ENCODE peak calls at places on chromosomes 11 and 22, in eight cellular contexts. One of them, this sample, is unnamed.

GRCh38 chr11:120917536-120918239 is 106.2 kb upstream of the TBCEL start:
- DNase-seq in psoas muscle: no peak
- DNase-seq in kidney: peak; percentile 19
- DNase-seq in uterus: no peak
- DNase-seq in endothelial cell of umbilical vein: no peak
- DNase-seq in A549: no peak
- DNase-seq in epithelial cell of proximal tubule: no peak
- DNase-seq in AG09309: no peak
- DNase-seq in this sample: no peak

GRCh38 chr11:19345848-19346681 is 105.3 kb upstream of the E2F8 start:
- DNase-seq in uterus: no peak
- DNase-seq in endothelial cell of umbilical vein: peak; percentile 65
- DNase-seq in psoas muscle: peak; percentile 56
- DNase-seq in A549: peak; percentile 7
- DNase-seq in AG09309: no peak
- DNase-seq in kidney: peak; percentile 80
- DNase-seq in epithelial cell of proximal tubule: no peak
- DNase-seq in this sample: no peak

GRCh38 chr11:46183819-46184218 is 62.6 kb upstream of the PHF21A start:
- DNase-seq in endothelial cell of umbilical vein: no peak
- DNase-seq in psoas muscle: no peak
- DNase-seq in uterus: no peak
- DNase-seq in kidney: no peak
- DNase-seq in epithelial cell of proximal tubule: no peak
- DNase-seq in AG09309: no peak
- DNase-seq in A549: no peak
- DNase-seq in this sample: no peak

GRCh38 chr11:111120221-111120620 is 125.3 kb upstream of the POU2AF2 start:
- DNase-seq in endothelial cell of umbilical vein: no peak
- DNase-seq in psoas muscle: peak; percentile 70
- DNase-seq in AG09309: no peak
- DNase-seq in epithelial cell of proximal tubule: no peak
- DNase-seq in uterus: no peak
- DNase-seq in kidney: no peak
- DNase-seq in A549: no peak
- DNase-seq in this sample: no peak

GRCh38 chr11:91263698-91264097 is 960.9 kb upstream of the FAT3 start:
- DNase-seq in epithelial cell of proximal tubule: no peak
- DNase-seq in endothelial cell of umbilical vein: no peak
- DNase-seq in uterus: no peak
- DNase-seq in kidney: no peak
- DNase-seq in A549: no peak
- DNase-seq in psoas muscle: no peak
- DNase-seq in AG09309: no peak
- DNase-seq in this sample: no peak

GRCh38 chr11:66323684-66324083 is 6.8 kb upstream of the CD248 start:
- DNase-seq in uterus: no peak
- DNase-seq in kidney: no peak
- DNase-seq in endothelial cell of umbilical vein: no peak
- DNase-seq in epithelial cell of proximal tubule: no peak
- DNase-seq in A549: no peak
- DNase-seq in AG09309: no peak
- DNase-seq in psoas muscle: no peak
- DNase-seq in this sample: no peak

GRCh38 chr22:46119729-46120419 is 30.5 kb upstream of the PPARA start:
- DNase-seq in psoas muscle: peak; percentile 84
- DNase-seq in AG09309: peak; percentile 53
- DNase-seq in A549: peak; percentile 12
- DNase-seq in kidney: peak; percentile 90
- DNase-seq in uterus: peak; percentile 73
- DNase-seq in endothelial cell of umbilical vein: no peak
- DNase-seq in epithelial cell of proximal tubule: no peak
- DNase-seq in this sample: no peak

GRCh38 chr11:2419638-2420501 is 19.3 kb downstream of the TSSC4 start:
- DNase-seq in uterus: peak; percentile 80
- DNase-seq in endothelial cell of umbilical vein: peak; percentile 77
- DNase-seq in psoas muscle: peak; percentile 86
- DNase-seq in kidney: peak; percentile 89
- DNase-seq in A549: peak; percentile 79
- DNase-seq in epithelial cell of proximal tubule: no peak
- DNase-seq in AG09309: peak; percentile 31
- DNase-seq in this sample: no peak

GRCh38 chr11:93727985-93728791 is 13.1 kb downstream of the TAF1D start:
- DNase-seq in epithelial cell of proximal tubule: no peak
- DNase-seq in kidney: no peak
- DNase-seq in AG09309: no peak
- DNase-seq in uterus: no peak
- DNase-seq in psoas muscle: no peak
- DNase-seq in endothelial cell of umbilical vein: no peak
- DNase-seq in A549: no peak
- DNase-seq in this sample: no peak

GRCh38 chr11:2166091-2166851 is 5.3 kb upstream of the INS start:
- DNase-seq in uterus: no peak
- DNase-seq in epithelial cell of proximal tubule: no peak
- DNase-seq in A549: peak; percentile 42
- DNase-seq in psoas muscle: no peak
- DNase-seq in endothelial cell of umbilical vein: no peak
- DNase-seq in kidney: no peak
- DNase-seq in AG09309: no peak
- DNase-seq in this sample: no peak

DNA sequence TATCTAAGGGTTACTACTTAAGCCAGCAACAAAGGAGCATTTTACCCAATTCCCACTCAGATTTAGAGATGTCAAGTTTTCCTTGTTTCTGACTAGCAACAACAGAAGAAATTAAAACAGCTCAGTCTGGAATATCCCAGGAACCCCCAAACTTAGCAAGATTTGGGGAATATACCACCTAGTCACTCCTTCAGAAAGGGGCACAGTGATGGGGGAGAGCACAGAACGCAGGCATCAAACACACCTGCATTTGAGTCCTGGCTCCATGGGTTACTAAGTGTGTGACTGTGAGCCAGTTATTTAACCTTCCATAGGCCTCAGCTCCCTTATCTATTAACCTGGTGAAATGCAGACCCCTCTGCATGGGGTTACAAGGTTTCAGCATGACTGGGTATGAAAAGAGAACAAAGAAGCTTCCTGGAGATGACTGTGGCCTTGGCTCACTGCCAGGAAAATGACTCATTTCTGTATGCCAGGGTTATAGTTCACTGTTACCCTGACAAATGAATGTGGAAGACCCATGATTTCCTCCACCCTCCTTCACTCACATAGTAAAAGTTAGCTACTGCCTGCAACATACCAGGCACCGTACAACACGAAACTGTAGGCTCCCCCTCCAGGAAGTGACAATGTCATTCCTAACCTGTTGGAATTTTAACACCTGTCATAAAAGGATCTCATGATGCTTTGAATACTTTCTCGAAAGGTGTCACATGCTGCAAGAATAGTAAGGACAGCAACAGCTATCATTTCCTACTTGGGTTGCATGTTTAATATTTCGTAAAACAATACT is 79.6 kb downstream of the ME3 start:
- DNase-seq in epithelial cell of proximal tubule: peak; percentile 99
- DNase-seq in AG09309: no peak
- DNase-seq in endothelial cell of umbilical vein: peak; percentile 99
- DNase-seq in kidney: no peak
- DNase-seq in A549: peak; percentile 97
- DNase-seq in psoas muscle: no peak
- DNase-seq in uterus: peak; percentile 63
- DNase-seq in this sample: peak; percentile 86
- TF ChIP-seq CTCF in epithelial cell of proximal tubule: no peak
- TF ChIP-seq CTCF in AG09309: no peak
- TF ChIP-seq CTCF in endothelial cell of umbilical vein: no peak
- TF ChIP-seq CTCF in kidney: no peak
- TF ChIP-seq CTCF in A549: no peak
- TF ChIP-seq CTCF in psoas muscle: no peak
- TF ChIP-seq CTCF in uterus: no peak
- TF ChIP-seq CTCF in this sample: no peak

GRCh38 chr11:44090539-44090938 is 4.9 kb upstream of the EXT2 start:
- DNase-seq in uterus: no peak
- DNase-seq in A549: no peak
- DNase-seq in endothelial cell of umbilical vein: peak; percentile 78
- DNase-seq in epithelial cell of proximal tubule: no peak
- DNase-seq in kidney: no peak
- DNase-seq in psoas muscle: no peak
- DNase-seq in AG09309: no peak
- DNase-seq in this sample: no peak
- TF ChIP-seq CTCF in uterus: no peak
- TF ChIP-seq CTCF in A549: no peak
- TF ChIP-seq CTCF in endothelial cell of umbilical vein: no peak
- TF ChIP-seq CTCF in epithelial cell of proximal tubule: no peak
- TF ChIP-seq CTCF in kidney: no peak
- TF ChIP-seq CTCF in psoas muscle: no peak
- TF ChIP-seq CTCF in AG09309: no peak
- TF ChIP-seq CTCF in this sample: no peak

DNA sequence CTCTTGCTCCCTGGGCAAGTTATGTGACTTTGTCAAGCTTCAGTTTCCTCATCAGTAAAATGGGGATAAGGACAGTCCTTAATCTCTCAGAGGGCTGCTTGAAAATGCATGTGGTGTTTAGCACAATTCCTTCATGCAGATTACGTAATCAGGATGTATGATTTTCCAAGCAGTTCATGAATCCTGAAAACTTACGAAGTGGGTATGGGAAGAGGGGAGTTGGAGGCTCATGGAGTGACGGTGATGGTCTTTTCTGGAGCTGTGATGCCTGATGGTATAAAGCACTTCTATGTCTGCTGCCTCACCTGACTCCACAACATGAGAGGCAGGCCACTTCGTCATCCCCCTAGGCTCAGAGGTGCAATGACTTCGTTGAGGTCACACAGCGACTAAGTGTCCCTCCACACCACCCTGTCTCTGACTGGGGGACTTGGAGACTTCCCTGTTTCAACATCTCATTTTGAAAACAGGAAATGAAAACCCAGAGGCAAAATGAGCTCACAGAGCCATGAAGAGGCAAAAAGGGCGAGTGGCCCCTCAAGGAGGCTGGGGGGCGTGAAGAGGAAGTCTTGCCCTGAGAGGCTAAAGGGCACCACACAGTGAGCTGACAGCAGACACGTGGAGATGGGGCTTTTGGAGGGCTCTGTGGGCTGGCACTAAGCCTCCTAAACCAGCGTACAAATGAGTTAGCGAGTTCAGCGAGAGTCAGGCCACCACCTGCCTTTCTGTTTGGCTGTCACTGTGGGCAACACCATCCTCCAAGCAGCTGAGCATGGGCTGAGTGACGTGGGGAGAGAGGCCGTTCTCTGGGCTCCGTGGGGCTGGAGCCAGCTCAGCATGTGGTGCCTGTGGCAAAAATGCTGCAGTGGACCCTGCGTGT is 10.1 kb downstream of the MCM5 start:
- DNase-seq in AG09309: no peak
- DNase-seq in kidney: no peak
- DNase-seq in psoas muscle: no peak
- DNase-seq in uterus: no peak
- DNase-seq in endothelial cell of umbilical vein: no peak
- DNase-seq in epithelial cell of proximal tubule: no peak
- DNase-seq in A549: no peak
- DNase-seq in this sample: no peak
- TF ChIP-seq CTCF in AG09309: no peak
- TF ChIP-seq CTCF in kidney: no peak
- TF ChIP-seq CTCF in psoas muscle: no peak
- TF ChIP-seq CTCF in uterus: no peak
- TF ChIP-seq CTCF in endothelial cell of umbilical vein: no peak
- TF ChIP-seq CTCF in epithelial cell of proximal tubule: no peak
- TF ChIP-seq CTCF in A549: no peak
- TF ChIP-seq CTCF in this sample: no peak

GRCh38 chr11:73402834-73403185 is 26.6 kb downstream of the RELT start:
- DNase-seq in endothelial cell of umbilical vein: peak; percentile 25
- DNase-seq in kidney: no peak
- DNase-seq in A549: no peak
- DNase-seq in epithelial cell of proximal tubule: no peak
- DNase-seq in AG09309: no peak
- DNase-seq in uterus: no peak
- DNase-seq in psoas muscle: no peak
- DNase-seq in this sample: no peak
- TF ChIP-seq CTCF in endothelial cell of umbilical vein: peak; percentile 28
- TF ChIP-seq CTCF in kidney: no peak
- TF ChIP-seq CTCF in A549: peak; percentile 37
- TF ChIP-seq CTCF in epithelial cell of proximal tubule: peak; percentile 56
- TF ChIP-seq CTCF in AG09309: peak; percentile 41
- TF ChIP-seq CTCF in uterus: no peak
- TF ChIP-seq CTCF in psoas muscle: no peak
- TF ChIP-seq CTCF in this sample: peak; percentile 41

DNA sequence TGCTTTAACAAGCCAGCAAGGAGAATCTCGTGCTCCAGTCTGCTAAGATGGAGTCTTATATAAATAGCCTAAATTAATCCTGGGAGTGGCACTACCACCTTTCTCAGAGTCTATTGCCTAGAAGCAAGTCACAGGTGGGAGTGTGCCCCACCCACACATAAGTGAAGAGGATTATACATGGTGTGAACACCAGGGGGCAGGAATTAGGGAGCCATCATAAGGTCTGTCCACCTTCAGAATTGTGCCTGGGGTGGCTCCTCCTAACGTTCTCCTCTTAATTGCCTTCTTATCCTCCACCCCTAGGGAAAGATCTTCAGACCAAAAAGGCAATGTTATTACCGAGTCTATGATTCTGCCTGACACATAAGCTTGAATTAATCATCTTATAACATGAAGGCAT is 276.8 kb upstream of the SESN3 start:
- DNase-seq in A549: no peak
- DNase-seq in endothelial cell of umbilical vein: no peak
- DNase-seq in epithelial cell of proximal tubule: no peak
- DNase-seq in kidney: no peak
- DNase-seq in psoas muscle: no peak
- DNase-seq in uterus: no peak
- DNase-seq in AG09309: no peak
- DNase-seq in this sample: no peak
- TF ChIP-seq CTCF in A549: no peak
- TF ChIP-seq CTCF in endothelial cell of umbilical vein: no peak
- TF ChIP-seq CTCF in epithelial cell of proximal tubule: peak; percentile 8
- TF ChIP-seq CTCF in kidney: no peak
- TF ChIP-seq CTCF in psoas muscle: no peak
- TF ChIP-seq CTCF in uterus: no peak
- TF ChIP-seq CTCF in AG09309: no peak
- TF ChIP-seq CTCF in this sample: peak; percentile 5

GRCh38 chr11:119284344-119285157 is 32.4 kb downstream of the MCAM start:
- DNase-seq in A549: peak; percentile 39
- DNase-seq in endothelial cell of umbilical vein: peak; percentile 39
- DNase-seq in kidney: no peak
- DNase-seq in psoas muscle: no peak
- DNase-seq in uterus: no peak
- DNase-seq in epithelial cell of proximal tubule: no peak
- DNase-seq in AG09309: peak; percentile 5
- DNase-seq in this sample: no peak
- TF ChIP-seq CTCF in A549: peak; percentile 51
- TF ChIP-seq CTCF in endothelial cell of umbilical vein: peak; percentile 29
- TF ChIP-seq CTCF in kidney: peak; percentile 30
- TF ChIP-seq CTCF in psoas muscle: peak; percentile 52
- TF ChIP-seq CTCF in uterus: peak; percentile 19
- TF ChIP-seq CTCF in epithelial cell of proximal tubule: peak; percentile 62
- TF ChIP-seq CTCF in AG09309: peak; percentile 49
- TF ChIP-seq CTCF in this sample: peak; percentile 28

GRCh38 chr11:133836076-133836548 is 9.2 kb downstream of the SPATA19 start:
- DNase-seq in AG09309: no peak
- DNase-seq in A549: no peak
- DNase-seq in kidney: no peak
- DNase-seq in epithelial cell of proximal tubule: no peak
- DNase-seq in psoas muscle: no peak
- DNase-seq in endothelial cell of umbilical vein: no peak
- DNase-seq in uterus: no peak
- DNase-seq in this sample: no peak
- TF ChIP-seq CTCF in AG09309: no peak
- TF ChIP-seq CTCF in A549: no peak
- TF ChIP-seq CTCF in kidney: no peak
- TF ChIP-seq CTCF in epithelial cell of proximal tubule: no peak
- TF ChIP-seq CTCF in psoas muscle: no peak
- TF ChIP-seq CTCF in endothelial cell of umbilical vein: no peak
- TF ChIP-seq CTCF in uterus: no peak
- TF ChIP-seq CTCF in this sample: no peak